ENCODE peak calls at places on chromosomes 2 and 18, in six cellular contexts. S is HCEC 1CT, D is NCI-H1105 treated with DMSO at 0.1 percent for 48 hours, M is T follicular helper cell, A is stomach, Q is left ventricle myocardium inferior. K is an unnamed sample.

GRCh38 chr18:24189007-24189528 is 50.2 kb downstream of the CABYR start:
- DNase-seq in S (no peak), D (no peak), M (no peak), A (no peak), Q (no peak), K (no peak)

GRCh38 chr18:79309572-79310278 is 86.0 kb upstream of the NFATC1 start:
- DNase-seq in S (no peak), D (no peak), M (no peak), A (no peak), Q (no peak), K (no peak)

GRCh38 chr18:56637897-56638231 is 528 bp downstream of the TXNL1 start:
- DNase-seq in S (no peak), D (peak), M (no peak), A (no peak), Q (no peak), K (no peak)

GRCh38 chr2:688504-689076 is 11.4 kb upstream of the TMEM18 start:
- DNase-seq in S (no peak), D (no peak), M (no peak), A (no peak), Q (no peak), K (no peak)

GRCh38 chr18:36895606-36896005 is 66.7 kb downstream of the KIAA1328 start:
- DNase-seq in S (no peak), D (no peak), M (no peak), A (no peak), Q (no peak), K (no peak)

GRCh38 chr2:223856021-223856420 is 18.6 kb upstream of the AP1S3 start:
- DNase-seq in S (no peak), D (no peak), M (no peak), A (no peak), Q (no peak), K (no peak)

GRCh38 chr18:39959839-39960238 is 1995.2 kb upstream of the PIK3C3 start:
- DNase-seq in S (peak), D (no peak), M (no peak), A (no peak), Q (no peak), K (no peak)

GRCh38 chr2:120219766-120220165 is 3.4 kb downstream of the TMEM185B start:
- DNase-seq in S (no peak), D (no peak), M (no peak), A (peak), Q (no peak), K (no peak)

GRCh38 chr2:64400733-64401500 is 53.0 kb upstream of the LGALSL start:
- DNase-seq in S (no peak), D (no peak), M (no peak), A (no peak), Q (no peak), K (no peak)

GRCh38 chr2:233795735-233796171 is 17.6 kb downstream of the MROH2A start:
- DNase-seq in S (no peak), D (no peak), M (no peak), A (peak), Q (no peak), K (no peak)

K was measured in germinal center.